ENCODE peak calls at places on chromosomes 5 and 9, in six cellular contexts. S is GM12891, M is GM12878, E is K562, C is HepG2, K is H1. Y is an unnamed sample.

GRCh38 chr9:131045300-131046092 is 36.5 kb downstream of the LAMC3 start:
- DNase-seq in S (no peak), M (no peak), E (peak), C (no peak), K (no peak), Y (no peak)

GRCh38 chr9:92964607-92964975 is 17.3 kb downstream of the FGD3 start:
- DNase-seq in S (no peak), M (no peak), E (no peak), C (no peak), K (no peak), Y (no peak)

GRCh38 chr5:115325291-115326019 is 29.0 kb upstream of the CCDC112 start:
- DNase-seq in S (no peak), M (no peak), E (no peak), C (no peak), K (no peak), Y (no peak)

GRCh38 chr5:60395712-60396329 is 304.1 kb downstream of the DEPDC1B start:
- DNase-seq in S (no peak), M (no peak), E (no peak), C (no peak), K (no peak), Y (no peak)

GRCh38 chr9:83583151-83584014 is 39.6 kb upstream of the IDNK start:
- DNase-seq in S (peak), M (no peak), E (peak), C (peak), K (peak), Y (peak)

GRCh38 chr9:107438211-107439030 is 51.1 kb downstream of the KLF4 start:
- DNase-seq in S (no peak), M (no peak), E (no peak), C (no peak), K (peak), Y (no peak)

GRCh38 chr9:131439224-131439623 is 45.3 kb downstream of the PRRC2B start:
- DNase-seq in S (no peak), M (no peak), E (no peak), C (no peak), K (no peak), Y (no peak)

GRCh38 chr9:128056086-128056485 is 11.0 kb downstream of the NAIF1 start:
- DNase-seq in S (no peak), M (no peak), E (no peak), C (no peak), K (no peak), Y (no peak)

GRCh38 chr5:107794731-107795130 is 124.0 kb upstream of the EFNA5 start:
- DNase-seq in S (no peak), M (no peak), E (no peak), C (no peak), K (no peak), Y (no peak)

GRCh38 chr9:115850548-115851304 is 302.9 kb upstream of the PAPPA start:
- DNase-seq in S (no peak), M (no peak), E (no peak), C (no peak), K (no peak), Y (no peak)

GRCh38 chr5:31678180-31678579 is 39.2 kb downstream of the PDZD2 start:
- DNase-seq in S (no peak), M (no peak), E (no peak), C (no peak), K (no peak), Y (no peak)

GRCh38 chr9:35864695-35865255 is 5.4 kb downstream of the OR13J1 start:
- DNase-seq in S (no peak), M (no peak), E (no peak), C (no peak), K (no peak), Y (no peak)

GRCh38 chr5:78541058-78541624 is 107.4 kb downstream of the LHFPL2 start:
- DNase-seq in S (no peak), M (no peak), E (no peak), C (no peak), K (no peak), Y (no peak)

GRCh38 chr9:5920860-5921328 is 30.2 kb downstream of the MLANA start:
- DNase-seq in S (no peak), M (peak), E (no peak), C (no peak), K (no peak), Y (no peak)

GRCh38 chr9:36874921-36875320 is 159.1 kb downstream of the PAX5 start:
- DNase-seq in S (no peak), M (no peak), E (no peak), C (no peak), K (no peak), Y (no peak)

GRCh38 chr9:34505370-34506120 is 17.2 kb downstream of the ENHO start:
- DNase-seq in S (no peak), M (no peak), E (no peak), C (no peak), K (no peak), Y (no peak)

GRCh38 chr9:93642961-93643360 is 66.6 kb downstream of the PHF2 start:
- DNase-seq in S (no peak), M (no peak), E (no peak), C (no peak), K (no peak), Y (no peak)

GRCh38 chr5:106392766-106393165 is 1278.0 kb downstream of the EFNA5 start:
- DNase-seq in S (no peak), M (no peak), E (no peak), C (no peak), K (no peak), Y (no peak)

GRCh38 chr5:80967500-80968181 is 7.5 kb downstream of the RASGRF2 start:
- DNase-seq in S (no peak), M (no peak), E (no peak), C (peak), K (no peak), Y (no peak)

GRCh38 chr5:59184769-59185168 is 601.9 kb downstream of the RAB3C start:
- DNase-seq in S (no peak), M (no peak), E (no peak), C (no peak), K (no peak), Y (no peak)

GRCh38 chr5:16467363-16468219 is 2.0 kb upstream of the ZNF622 start:
- DNase-seq in S (no peak), M (peak), E (peak), C (no peak), K (no peak), Y (no peak)

GRCh38 chr5:59367791-59368394 is 525.6 kb downstream of the PDE4D start:
- DNase-seq in S (no peak), M (no peak), E (no peak), C (peak), K (no peak), Y (no peak)

GRCh38 chr9:107504585-107505455 is 15.3 kb upstream of the KLF4 start:
- DNase-seq in S (no peak), M (no peak), E (no peak), C (peak), K (no peak), Y (no peak)

GRCh38 chr5:40796487-40796889 is 1.7 kb downstream of the PRKAA1 start:
- DNase-seq in S (no peak), M (no peak), E (no peak), C (no peak), K (no peak), Y (no peak)

GRCh38 chr9:71761938-71762353 is 6.4 kb downstream of the CEMIP2 start:
- DNase-seq in S (no peak), M (no peak), E (no peak), C (no peak), K (no peak), Y (no peak)

GRCh38 chr5:98201006-98201620 is 572.4 kb upstream of the RGMB start:
- DNase-seq in S (no peak), M (no peak), E (no peak), C (no peak), K (no peak), Y (no peak)

GRCh38 chr5:159638954-159639559 is 277.2 kb upstream of the ADRA1B start:
- DNase-seq in S (no peak), M (no peak), E (no peak), C (no peak), K (no peak), Y (no peak)

GRCh38 chr9:129131300-129132145 is 20.3 kb downstream of the PTPA start:
- DNase-seq in S (peak), M (no peak), E (peak), C (peak), K (no peak), Y (peak)

GRCh38 chr5:181163487-181164075 is 16.2 kb downstream of the OR2V2 start:
- DNase-seq in S (no peak), M (no peak), E (peak), C (no peak), K (no peak), Y (no peak)

GRCh38 chr9:133468777-133469455 is 9.1 kb downstream of the CACFD1 start:
- DNase-seq in S (no peak), M (no peak), E (no peak), C (no peak), K (no peak), Y (no peak)

GRCh38 chr9:133471551-133472276 is 7.2 kb downstream of the SLC2A6 start:
- DNase-seq in S (no peak), M (no peak), E (no peak), C (no peak), K (no peak), Y (no peak)

GRCh38 chr9:133470988-133471387 is 7.9 kb downstream of the SLC2A6 start:
- DNase-seq in S (no peak), M (no peak), E (no peak), C (no peak), K (no peak), Y (no peak)

GRCh38 chr9:133472277-133472645 is 6.6 kb downstream of the SLC2A6 start:
- DNase-seq in S (no peak), M (no peak), E (no peak), C (no peak), K (no peak), Y (no peak)

DNA sequence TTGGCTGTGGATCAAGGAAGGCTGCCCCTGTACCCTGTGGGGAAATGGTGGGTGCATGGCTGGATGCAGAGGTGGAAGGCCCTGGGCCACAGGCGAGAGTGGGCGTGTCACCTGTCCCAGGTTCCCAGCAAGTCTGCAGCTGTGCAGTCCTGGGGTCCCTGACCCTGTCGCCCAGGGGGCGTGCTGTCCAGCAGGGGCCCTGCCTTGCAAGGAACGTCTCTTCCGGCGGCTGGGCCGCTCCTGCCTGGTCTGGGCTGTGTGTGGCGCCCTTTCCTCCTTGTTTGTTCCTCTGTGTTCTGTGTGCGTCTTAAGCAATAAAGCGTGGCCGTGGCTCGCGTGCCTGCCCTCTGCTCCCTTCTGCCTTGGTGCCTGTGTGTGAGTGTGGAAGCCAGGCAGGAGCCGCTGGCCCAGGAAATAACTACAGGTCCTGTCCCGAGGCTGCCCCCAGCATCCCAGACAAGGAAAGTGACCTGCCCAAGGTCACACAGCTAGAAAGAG is 8.4 kb downstream of the SLC2A6 start:
- DNase-seq in S (no peak), M (no peak), E (no peak), C (no peak), K (no peak), Y (no peak)
- TF ChIP-seq POLR2A in S (no peak), M (peak), E (no peak), C (no peak), K (no peak), Y (peak)

GRCh38 chr5:143396353-143396940 is 7.0 kb downstream of the NR3C1 start:
- DNase-seq in S (no peak), M (no peak), E (no peak), C (no peak), K (no peak), Y (no peak)
- TF ChIP-seq TAF1 in S (no peak), M (no peak), E (no peak), C (no peak), K (no peak), Y (no peak)

GRCh38 chr5:125508225-125508624 is 761.8 kb upstream of the ZNF608 start:
- DNase-seq in S (no peak), M (no peak), E (no peak), C (no peak), K (no peak), Y (no peak)
- TF ChIP-seq POLR2AphosphoS5 in S (no peak), M (no peak), E (no peak), C (no peak), K (no peak), Y (no peak)

DNA sequence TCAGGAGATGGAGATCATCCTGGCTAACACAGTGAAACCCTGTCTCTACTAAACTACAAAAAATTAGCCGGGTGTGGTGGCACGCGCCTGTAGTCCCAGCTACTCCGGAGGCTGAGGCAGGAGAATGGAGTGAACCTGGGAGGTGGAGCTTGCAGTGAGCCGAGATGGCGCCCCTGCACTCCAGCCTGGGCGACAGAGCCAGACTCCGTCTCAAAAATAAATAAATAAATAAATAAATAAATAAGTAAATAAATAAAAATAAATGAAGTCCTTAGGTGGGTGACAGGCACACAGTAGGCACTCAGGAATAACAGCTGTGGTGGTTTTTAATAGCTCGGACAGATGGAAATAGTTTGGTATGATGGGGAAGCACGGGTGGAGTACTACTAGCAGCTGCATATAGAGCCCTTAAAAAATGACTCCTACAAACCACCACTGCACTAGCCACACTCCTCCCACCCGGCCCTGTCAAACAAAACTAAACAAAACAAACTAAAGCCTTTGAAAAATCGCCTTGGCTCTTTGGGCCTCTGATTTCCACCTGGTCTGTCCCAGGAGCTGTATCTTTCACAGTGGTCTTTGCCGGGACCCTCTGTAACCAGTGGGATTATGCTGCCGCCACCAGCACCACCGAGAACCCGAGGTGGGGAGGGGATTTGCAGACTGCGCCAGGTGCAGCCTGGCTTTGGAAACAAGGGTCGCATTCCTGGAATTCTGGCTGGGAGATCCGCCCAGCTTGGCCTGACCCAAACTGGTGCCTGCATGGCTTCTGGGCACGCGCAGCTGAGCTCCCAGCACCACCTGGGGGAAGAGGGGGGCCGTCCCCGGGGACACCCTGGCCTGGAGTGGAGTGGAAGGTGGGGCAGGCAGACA is 5.1 kb upstream of the WDR5 start:
- DNase-seq in S (no peak), M (no peak), E (no peak), C (peak), K (peak), Y (no peak)
- TF ChIP-seq POLR2A in S (no peak), M (no peak), E (no peak), C (no peak), K (peak), Y (no peak)

GRCh38 chr9:27182421-27182820 is 73.4 kb downstream of the TEK start:
- DNase-seq in S (no peak), M (no peak), E (no peak), C (no peak), K (no peak), Y (no peak)

GRCh38 chr9:27181381-27181780 is 72.4 kb downstream of the TEK start:
- DNase-seq in S (no peak), M (no peak), E (no peak), C (no peak), K (no peak), Y (no peak)

GRCh38 chr9:27183701-27184100 is 74.7 kb downstream of the TEK start:
- DNase-seq in S (no peak), M (no peak), E (no peak), C (no peak), K (no peak), Y (no peak)

GRCh38 chr9:27183151-27183550 is 74.1 kb downstream of the TEK start:
- DNase-seq in S (no peak), M (no peak), E (no peak), C (no peak), K (no peak), Y (no peak)

DNA sequence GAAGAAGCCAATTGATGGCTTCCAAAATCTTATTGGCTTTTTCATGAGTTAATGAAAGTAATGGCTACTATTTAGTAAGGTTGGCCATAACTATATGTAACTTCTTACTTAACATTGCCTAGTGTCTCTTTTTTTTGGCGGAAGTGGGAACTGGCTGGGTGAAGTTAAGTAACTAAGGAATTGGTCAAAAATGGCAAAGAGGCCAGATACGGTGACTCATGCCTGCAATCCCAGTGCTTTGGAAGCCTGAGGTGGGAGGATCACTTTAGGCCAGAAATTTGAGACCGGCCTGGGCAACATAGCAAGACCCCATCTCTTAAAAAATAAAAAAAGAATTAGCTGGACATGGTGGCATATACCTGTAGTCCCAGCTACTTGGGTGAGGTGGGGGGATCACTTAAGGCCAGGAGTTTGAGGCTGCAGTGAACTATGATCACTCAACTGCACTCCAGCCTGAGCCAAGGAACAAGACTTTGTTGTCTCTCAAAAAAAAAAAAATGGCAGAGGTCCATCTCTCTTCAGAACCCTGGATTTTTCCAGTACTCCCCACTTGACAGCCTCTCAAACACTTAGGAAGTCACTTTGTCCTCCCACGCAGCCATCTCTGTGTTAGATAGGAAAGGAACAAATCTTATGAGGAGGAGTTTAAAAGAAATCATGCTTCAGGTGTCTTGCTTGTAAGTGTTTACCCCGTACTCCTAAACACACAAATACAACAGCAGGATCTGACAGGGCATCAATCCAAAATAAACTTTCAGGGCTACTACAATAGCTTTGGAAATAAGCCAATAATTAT is 75.7 kb downstream of the TEK start:
- DNase-seq in S (no peak), M (no peak), E (no peak), C (no peak), K (no peak), Y (no peak)
- TF ChIP-seq TAF1 in S (no peak), M (no peak), E (no peak), C (no peak), K (no peak), Y (no peak)

GRCh38 chr5:139482050-139482889 is at the start of gene STING1:
- DNase-seq in S (no peak), M (peak), E (peak), C (peak), K (no peak), Y (no peak)
- TF ChIP-seq POLR2AphosphoS5 in S (peak), M (peak), E (peak), C (no peak), K (no peak), Y (no peak)

GRCh38 chr9:114499941-114500528 is 5.2 kb downstream of the WHRN start:
- DNase-seq in S (no peak), M (no peak), E (no peak), C (no peak), K (no peak), Y (no peak)
- TF ChIP-seq POLR2A in S (no peak), M (no peak), E (no peak), C (no peak), K (no peak), Y (no peak)

Y was measured in GM12892.